ENCODE peak calls at places on chromosomes 3 and 15, in six cellular contexts. One of them, this sample, is unnamed. For H4K20me1, the result is how much of the 10 kb centered on the place peaks cover.

GRCh38 chr3:149179225-149179624 is 42.4 kb downstream of the CP start:
- DNase-seq in fibroblast of lung: peak
- DNase-seq in DND-41: no peak
- DNase-seq in GM23338: no peak
- DNase-seq in IMR-90: peak
- DNase-seq in OCI-LY7: no peak
- DNase-seq in this sample: no peak

GRCh38 chr3:70539908-70540307 is 227.5 kb upstream of the MDFIC2 start:
- DNase-seq in OCI-LY7: peak
- DNase-seq in IMR-90: no peak
- DNase-seq in fibroblast of lung: no peak
- DNase-seq in GM23338: no peak
- DNase-seq in DND-41: no peak
- DNase-seq in this sample: peak

GRCh38 chr15:52284164-52284563 is 11.4 kb downstream of the MYO5C start:
- DNase-seq in GM23338: no peak
- DNase-seq in DND-41: no peak
- DNase-seq in IMR-90: peak
- DNase-seq in fibroblast of lung: peak
- DNase-seq in OCI-LY7: no peak
- DNase-seq in this sample: no peak

GRCh38 chr3:122754867-122755835 is 38.5 kb downstream of the HSPBAP1 start:
- DNase-seq in IMR-90: peak
- DNase-seq in fibroblast of lung: peak
- DNase-seq in OCI-LY7: peak
- DNase-seq in DND-41: peak
- DNase-seq in GM23338: peak
- DNase-seq in this sample: peak

GRCh38 chr3:150080058-150080730 is 109.5 kb upstream of the PFN2 start:
- DNase-seq in DND-41: no peak
- DNase-seq in OCI-LY7: no peak
- DNase-seq in GM23338: no peak
- DNase-seq in IMR-90: no peak
- DNase-seq in fibroblast of lung: no peak
- DNase-seq in this sample: no peak

GRCh38 chr15:57205999-57206398 is 170.3 kb upstream of the CGNL1 start:
- DNase-seq in IMR-90: no peak
- DNase-seq in DND-41: no peak
- DNase-seq in fibroblast of lung: no peak
- DNase-seq in GM23338: no peak
- DNase-seq in OCI-LY7: no peak
- DNase-seq in this sample: no peak

GRCh38 chr3:132071043-132071442 is 36.2 kb upstream of the CPNE4 start:
- DNase-seq in IMR-90: no peak
- DNase-seq in OCI-LY7: no peak
- DNase-seq in DND-41: no peak
- DNase-seq in fibroblast of lung: no peak
- DNase-seq in GM23338: peak
- DNase-seq in this sample: no peak

GRCh38 chr15:83092309-83092976 is 15.0 kb upstream of the TM6SF1 start:
- DNase-seq in DND-41: no peak
- DNase-seq in OCI-LY7: peak
- DNase-seq in fibroblast of lung: peak
- DNase-seq in IMR-90: peak
- DNase-seq in GM23338: no peak
- DNase-seq in this sample: peak

GRCh38 chr3:105537371-105538075 is 170.8 kb downstream of the ALCAM start:
- DNase-seq in IMR-90: peak
- DNase-seq in DND-41: no peak
- DNase-seq in fibroblast of lung: peak
- DNase-seq in GM23338: no peak
- DNase-seq in OCI-LY7: no peak
- DNase-seq in this sample: no peak

GRCh38 chr15:33454346-33454745 is 143.6 kb downstream of the RYR3 start:
- DNase-seq in OCI-LY7: no peak
- DNase-seq in fibroblast of lung: no peak
- DNase-seq in DND-41: no peak
- DNase-seq in GM23338: no peak
- DNase-seq in IMR-90: no peak
- DNase-seq in this sample: no peak

GRCh38 chr3:51389423-51390183 is 1.5 kb upstream of the RBM15B start:
- DNase-seq in IMR-90: peak
- DNase-seq in fibroblast of lung: peak
- DNase-seq in GM23338: peak
- DNase-seq in OCI-LY7: peak
- DNase-seq in DND-41: peak
- DNase-seq in this sample: peak

GRCh38 chr3:54951405-54951804 is 23.5 kb upstream of the LRTM1 start:
- DNase-seq in DND-41: peak
- DNase-seq in fibroblast of lung: peak
- DNase-seq in IMR-90: peak
- DNase-seq in OCI-LY7: peak
- DNase-seq in GM23338: peak
- DNase-seq in this sample: peak

GRCh38 chr15:39946862-39947261 is 12.9 kb downstream of the EIF2AK4 start:
- DNase-seq in GM23338: no peak
- DNase-seq in fibroblast of lung: peak
- DNase-seq in DND-41: no peak
- DNase-seq in IMR-90: peak
- DNase-seq in OCI-LY7: no peak
- DNase-seq in this sample: no peak

GRCh38 chr15:33955945-33956344 is 12.4 kb upstream of the CHRM5 start:
- DNase-seq in OCI-LY7: no peak
- DNase-seq in GM23338: no peak
- DNase-seq in fibroblast of lung: no peak
- DNase-seq in DND-41: no peak
- DNase-seq in IMR-90: no peak
- DNase-seq in this sample: peak

GRCh38 chr15:68775671-68776476 is 44.8 kb downstream of the ANP32A start:
- DNase-seq in DND-41: no peak
- DNase-seq in GM23338: no peak
- DNase-seq in fibroblast of lung: peak
- DNase-seq in IMR-90: peak
- DNase-seq in OCI-LY7: no peak
- DNase-seq in this sample: no peak

GRCh38 chr15:91049378-91050127 is 27.2 kb upstream of the VPS33B start:
- DNase-seq in DND-41: peak
- DNase-seq in OCI-LY7: peak
- DNase-seq in IMR-90: peak
- DNase-seq in GM23338: peak
- DNase-seq in fibroblast of lung: peak
- DNase-seq in this sample: peak

GRCh38 chr3:105866656-105867653 is 1.9 kb downstream of the CBLB start:
- DNase-seq in IMR-90: peak
- DNase-seq in GM23338: peak
- DNase-seq in fibroblast of lung: peak
- DNase-seq in OCI-LY7: peak
- DNase-seq in DND-41: peak
- DNase-seq in this sample: peak

GRCh38 chr15:26691249-26691648 is 81.6 kb downstream of the GABRB3 start:
- DNase-seq in OCI-LY7: no peak
- DNase-seq in GM23338: peak
- DNase-seq in fibroblast of lung: no peak
- DNase-seq in IMR-90: no peak
- DNase-seq in DND-41: no peak
- DNase-seq in this sample: no peak

GRCh38 chr15:94972314-94972713 is 741.0 kb downstream of the MCTP2 start:
- DNase-seq in IMR-90: no peak
- DNase-seq in fibroblast of lung: no peak
- DNase-seq in DND-41: no peak
- DNase-seq in OCI-LY7: no peak
- DNase-seq in GM23338: peak
- DNase-seq in this sample: no peak

GRCh38 chr15:71055461-71055860 is 59.8 kb upstream of the THSD4 start:
- DNase-seq in OCI-LY7: no peak
- DNase-seq in GM23338: no peak
- DNase-seq in DND-41: no peak
- DNase-seq in IMR-90: peak
- DNase-seq in fibroblast of lung: peak
- DNase-seq in this sample: no peak

GRCh38 chr15:90414408-90415028 is 26.5 kb downstream of the IQGAP1 start:
- DNase-seq in GM23338: no peak
- DNase-seq in IMR-90: peak
- DNase-seq in DND-41: no peak
- DNase-seq in fibroblast of lung: peak
- DNase-seq in OCI-LY7: no peak
- DNase-seq in this sample: no peak

GRCh38 chr3:39398700-39399099 is 7.8 kb upstream of the RPSA start:
- DNase-seq in OCI-LY7: no peak
- DNase-seq in IMR-90: no peak
- DNase-seq in GM23338: no peak
- DNase-seq in DND-41: no peak
- DNase-seq in fibroblast of lung: no peak
- DNase-seq in this sample: peak

GRCh38 chr3:13655074-13655913 is 106.4 kb downstream of the FBLN2 start:
- DNase-seq in OCI-LY7: no peak
- DNase-seq in GM23338: peak
- DNase-seq in DND-41: no peak
- DNase-seq in fibroblast of lung: peak
- DNase-seq in IMR-90: peak
- DNase-seq in this sample: peak

GRCh38 chr15:28086175-28086703 is 12.9 kb downstream of the OCA2 start:
- DNase-seq in GM23338: peak
- DNase-seq in OCI-LY7: peak
- DNase-seq in fibroblast of lung: peak
- DNase-seq in DND-41: peak
- DNase-seq in IMR-90: peak
- DNase-seq in this sample: peak

GRCh38 chr3:152402698-152403456 is 134.1 kb downstream of the MBNL1 start:
- DNase-seq in OCI-LY7: no peak
- DNase-seq in IMR-90: peak
- DNase-seq in DND-41: no peak
- DNase-seq in fibroblast of lung: no peak
- DNase-seq in GM23338: no peak
- DNase-seq in this sample: no peak

GRCh38 chr15:63054281-63054683 is 11.7 kb downstream of the TPM1 start:
- DNase-seq in IMR-90: no peak
- DNase-seq in OCI-LY7: no peak
- DNase-seq in GM23338: peak
- DNase-seq in fibroblast of lung: no peak
- DNase-seq in DND-41: no peak
- DNase-seq in this sample: no peak
- H4K20me1 ChIP-seq in IMR-90: half or more
- H4K20me1 ChIP-seq in OCI-LY7: under half
- H4K20me1 ChIP-seq in GM23338: under half
- H4K20me1 ChIP-seq in fibroblast of lung: under half
- H4K20me1 ChIP-seq in DND-41: under half
- H4K20me1 ChIP-seq in this sample: under half

GRCh38 chr3:45608885-45609284 is 14.3 kb downstream of the LIMD1 start:
- DNase-seq in fibroblast of lung: peak
- DNase-seq in DND-41: no peak
- DNase-seq in GM23338: no peak
- DNase-seq in OCI-LY7: no peak
- DNase-seq in IMR-90: peak
- DNase-seq in this sample: no peak
- H4K20me1 ChIP-seq in fibroblast of lung: under half
- H4K20me1 ChIP-seq in DND-41: half or more
- H4K20me1 ChIP-seq in GM23338: under half
- H4K20me1 ChIP-seq in OCI-LY7: under half
- H4K20me1 ChIP-seq in IMR-90: half or more
- H4K20me1 ChIP-seq in this sample: under half

GRCh38 chr15:88906551-88906950 is 6.6 kb downstream of the MFGE8 start:
- DNase-seq in fibroblast of lung: no peak
- DNase-seq in IMR-90: no peak
- DNase-seq in OCI-LY7: no peak
- DNase-seq in GM23338: no peak
- DNase-seq in DND-41: no peak
- DNase-seq in this sample: no peak

GRCh38 chr15:88908697-88909621 is 4.2 kb downstream of the MFGE8 start:
- DNase-seq in IMR-90: peak
- DNase-seq in OCI-LY7: no peak
- DNase-seq in fibroblast of lung: peak
- DNase-seq in GM23338: no peak
- DNase-seq in DND-41: no peak
- DNase-seq in this sample: no peak

GRCh38 chr15:88907111-88907510 is 6.1 kb downstream of the MFGE8 start:
- DNase-seq in OCI-LY7: no peak
- DNase-seq in DND-41: no peak
- DNase-seq in GM23338: no peak
- DNase-seq in fibroblast of lung: no peak
- DNase-seq in IMR-90: no peak
- DNase-seq in this sample: no peak

GRCh38 chr15:88906130-88906529 is 7.0 kb downstream of the MFGE8 start:
- DNase-seq in OCI-LY7: no peak
- DNase-seq in DND-41: no peak
- DNase-seq in fibroblast of lung: no peak
- DNase-seq in IMR-90: no peak
- DNase-seq in GM23338: no peak
- DNase-seq in this sample: no peak

DNA sequence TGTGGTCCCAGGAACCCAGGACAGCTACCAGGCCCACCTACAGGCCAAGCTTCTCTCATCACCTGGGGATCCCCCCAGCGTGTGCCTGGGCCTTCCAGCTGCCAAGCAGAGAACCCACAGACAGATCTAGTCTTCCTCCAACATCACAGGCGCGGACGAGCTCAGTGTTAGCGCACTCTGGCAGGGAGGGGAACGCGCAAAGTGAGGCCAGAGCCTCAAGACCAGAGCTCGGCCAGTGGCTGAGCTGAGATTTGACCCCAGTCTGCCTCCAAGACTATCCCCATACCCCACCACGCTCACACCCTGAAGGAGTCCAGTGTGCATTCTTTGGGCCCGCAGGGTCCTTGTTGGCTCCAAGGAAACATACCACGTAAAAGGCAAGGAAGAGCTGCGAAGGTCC is 5.1 kb downstream of the MFGE8 start:
- DNase-seq in DND-41: no peak
- DNase-seq in OCI-LY7: no peak
- DNase-seq in IMR-90: no peak
- DNase-seq in fibroblast of lung: no peak
- DNase-seq in GM23338: no peak
- DNase-seq in this sample: no peak
- H4K20me1 ChIP-seq in DND-41: half or more
- H4K20me1 ChIP-seq in OCI-LY7: under half
- H4K20me1 ChIP-seq in IMR-90: half or more
- H4K20me1 ChIP-seq in fibroblast of lung: under half
- H4K20me1 ChIP-seq in GM23338: under half
- H4K20me1 ChIP-seq in this sample: under half

DNA sequence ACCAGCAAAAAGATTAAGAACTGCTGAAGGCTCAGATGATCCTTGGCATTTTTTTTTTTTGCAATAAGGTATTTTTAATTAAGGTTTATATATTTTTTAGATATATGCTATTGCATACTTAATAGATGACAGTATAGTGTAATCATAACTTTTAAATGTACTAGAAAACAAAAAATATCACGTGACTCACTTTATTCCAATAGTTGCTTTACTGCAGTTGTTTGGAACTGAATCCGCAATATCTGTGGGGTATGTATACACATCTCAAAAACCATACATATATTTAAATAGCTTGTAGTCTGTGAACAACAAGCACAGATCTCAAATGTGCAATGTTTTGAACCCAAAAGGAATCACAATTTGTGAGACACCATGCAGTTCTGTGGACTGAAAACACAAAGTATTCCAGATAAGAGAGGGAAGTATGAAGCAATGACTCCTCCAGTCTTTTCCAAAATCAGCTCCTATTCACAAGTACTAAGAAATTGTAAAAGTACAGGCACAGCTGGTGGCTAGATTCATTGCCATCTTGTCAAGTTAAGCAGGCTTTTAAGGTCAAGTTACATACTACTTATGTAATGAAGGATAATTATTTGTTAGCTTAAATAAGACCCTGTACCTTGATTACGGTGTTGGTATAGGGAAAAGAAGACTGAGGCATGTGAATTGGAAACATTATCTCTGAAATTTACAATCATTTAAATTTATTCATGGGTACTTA is 331.1 kb downstream of the TBC1D5 start:
- DNase-seq in GM23338: no peak
- DNase-seq in DND-41: no peak
- DNase-seq in IMR-90: no peak
- DNase-seq in fibroblast of lung: peak
- DNase-seq in OCI-LY7: no peak
- DNase-seq in this sample: no peak
- H4K20me1 ChIP-seq in GM23338: under half
- H4K20me1 ChIP-seq in DND-41: under half
- H4K20me1 ChIP-seq in IMR-90: under half
- H4K20me1 ChIP-seq in fibroblast of lung: under half
- H4K20me1 ChIP-seq in OCI-LY7: under half
- H4K20me1 ChIP-seq in this sample: under half

This sample was measured in K562.